ENCODE peak calls at places on chromosomes 7 and 10, in nine cellular contexts. C, B, R, H, W, S, N, Q and F are unnamed samples.

GRCh38 chr10:116665541-116666125 is 44.9 kb downstream of the PNLIPRP2 start:
- DNase-seq in C (no peak), B (peak; percentile 77), R (no peak), H (no peak), W (no peak), S (no peak), N (no peak), Q (no peak), F (no peak)

GRCh38 chr10:36499696-36500095 is 625.7 kb upstream of the ANKRD30A start:
- DNase-seq in C (no peak), B (no peak), R (no peak), H (no peak), W (peak; percentile 15), S (no peak), N (no peak), Q (no peak), F (no peak)

GRCh38 chr10:50152792-50153272 is 85.1 kb downstream of the WASHC2A start:
- DNase-seq in C (no peak), B (no peak), R (peak; percentile 3), H (peak; percentile 46), W (no peak), S (peak; percentile 66), N (no peak), Q (no peak), F (no peak)

GRCh38 chr7:78296689-78297371 is 498.3 kb downstream of the PHTF2 start:
- DNase-seq in C (no peak), B (no peak), R (no peak), H (no peak), W (no peak), S (no peak), N (no peak), Q (no peak), F (no peak)

GRCh38 chr10:97682042-97682441 is 5.0 kb downstream of the AVPI1 start:
- DNase-seq in C (no peak), B (no peak), R (no peak), H (no peak), W (no peak), S (no peak), N (no peak), Q (no peak), F (no peak)

GRCh38 chr10:72009430-72010081 is 45.4 kb downstream of the CHST3 start:
- DNase-seq in C (no peak), B (peak; percentile 100), R (no peak), H (peak; percentile 70), W (peak; percentile 98), S (no peak), N (peak; percentile 86), Q (peak; percentile 87), F (no peak)

GRCh38 chr10:6053816-6054581 is 8.2 kb downstream of the IL2RA start:
- DNase-seq in C (no peak), B (peak; percentile 69), R (no peak), H (no peak), W (no peak), S (no peak), N (no peak), Q (no peak), F (peak; percentile 97)

GRCh38 chr7:16702433-16702832 is 51.1 kb upstream of the TSPAN13 start:
- DNase-seq in C (no peak), B (no peak), R (no peak), H (peak; percentile 12), W (peak; percentile 65), S (no peak), N (no peak), Q (no peak), F (no peak)

GRCh38 chr10:56646712-56647111 is 285.7 kb upstream of the ZWINT start:
- DNase-seq in C (no peak), B (no peak), R (no peak), H (no peak), W (no peak), S (no peak), N (no peak), Q (no peak), F (no peak)

GRCh38 chr10:80081801-80082750 is 3.6 kb downstream of the TMEM254 start:
- DNase-seq in C (no peak), B (no peak), R (peak; percentile 21), H (peak; percentile 88), W (peak; percentile 70), S (no peak), N (peak; percentile 76), Q (no peak), F (no peak)

GRCh38 chr7:3176112-3176836 is 124.8 kb upstream of the SDK1 start:
- DNase-seq in C (no peak), B (peak; percentile 39), R (no peak), H (peak; percentile 61), W (no peak), S (no peak), N (no peak), Q (no peak), F (no peak)

GRCh38 chr10:100948916-100949315 is 20.4 kb upstream of the SEMA4G start:
- DNase-seq in C (no peak), B (no peak), R (no peak), H (no peak), W (no peak), S (no peak), N (no peak), Q (no peak), F (no peak)

GRCh38 chr7:91344911-91345310 is 80.7 kb downstream of the FZD1 start:
- DNase-seq in C (no peak), B (no peak), R (no peak), H (no peak), W (peak; percentile 18), S (no peak), N (no peak), Q (no peak), F (no peak)

GRCh38 chr7:76233538-76234281 is 32.0 kb downstream of the SRRM3 start:
- DNase-seq in C (no peak), B (no peak), R (no peak), H (peak; percentile 94), W (no peak), S (peak; percentile 27), N (no peak), Q (no peak), F (no peak)

GRCh38 chr10:35244549-35244948 is 91.8 kb upstream of the CCNY start:
- DNase-seq in C (no peak), B (no peak), R (no peak), H (no peak), W (no peak), S (no peak), N (no peak), Q (no peak), F (no peak)

GRCh38 chr7:38107486-38107893 is 70.6 kb upstream of the STARD3NL start:
- DNase-seq in C (peak; percentile 51), B (peak; percentile 67), R (peak; percentile 56), H (peak; percentile 69), W (peak; percentile 71), S (peak; percentile 81), N (peak; percentile 16), Q (no peak), F (no peak)

GRCh38 chr10:689433-690226 is at the start of gene DIP2C:
- DNase-seq in C (no peak), B (peak; percentile 92), R (peak; percentile 95), H (peak; percentile 70), W (peak; percentile 78), S (peak; percentile 70), N (no peak), Q (no peak), F (no peak)

GRCh38 chr10:34380816-34381215 is 434.3 kb downstream of the PARD3 start:
- DNase-seq in C (no peak), B (no peak), R (no peak), H (no peak), W (no peak), S (no peak), N (no peak), Q (no peak), F (no peak)

GRCh38 chr10:15348579-15348978 is 22.5 kb downstream of the FAM171A1 start:
- DNase-seq in C (no peak), B (no peak), R (no peak), H (no peak), W (no peak), S (no peak), N (no peak), Q (no peak), F (no peak)

GRCh38 chr10:130401860-130402765 is 265.9 kb downstream of the GLRX3 start:
- DNase-seq in C (no peak), B (no peak), R (no peak), H (no peak), W (no peak), S (no peak), N (no peak), Q (no peak), F (no peak)

GRCh38 chr7:154591544-154591943 is 411.4 kb downstream of the PAXIP1 start:
- DNase-seq in C (no peak), B (no peak), R (no peak), H (no peak), W (no peak), S (no peak), N (no peak), Q (no peak), F (no peak)

GRCh38 chr10:113473851-113474250 is 79.0 kb upstream of the HABP2 start:
- DNase-seq in C (no peak), B (no peak), R (no peak), H (no peak), W (peak; percentile 12), S (no peak), N (no peak), Q (no peak), F (no peak)

GRCh38 chr7:26444554-26444953 is 152.9 kb downstream of the SNX10 start:
- DNase-seq in C (no peak), B (no peak), R (no peak), H (no peak), W (no peak), S (no peak), N (no peak), Q (no peak), F (no peak)

GRCh38 chr7:30841025-30841735 is 70.0 kb downstream of the MINDY4 start:
- DNase-seq in C (no peak), B (no peak), R (no peak), H (no peak), W (peak; percentile 76), S (no peak), N (no peak), Q (peak; percentile 21), F (no peak)

GRCh38 chr10:91198781-91199180 is 21.7 kb upstream of the PCGF5 start:
- DNase-seq in C (peak; percentile 42), B (no peak), R (no peak), H (no peak), W (peak; percentile 95), S (no peak), N (no peak), Q (no peak), F (no peak)

GRCh38 chr10:2660300-2660699 is 407.0 kb upstream of the PFKP start:
- DNase-seq in C (no peak), B (no peak), R (no peak), H (no peak), W (no peak), S (no peak), N (no peak), Q (no peak), F (no peak)

GRCh38 chr10:47038881-47039557 is 127.8 kb downstream of the PTPN20 start:
- DNase-seq in C (no peak), B (peak; percentile 25), R (no peak), H (peak; percentile 32), W (no peak), S (peak; percentile 6), N (no peak), Q (no peak), F (no peak)

GRCh38 chr10:23516530-23516929 is 77.7 kb downstream of the OTUD1 start:
- DNase-seq in C (no peak), B (no peak), R (peak; percentile 46), H (peak; percentile 50), W (peak; percentile 67), S (no peak), N (no peak), Q (no peak), F (no peak)

GRCh38 chr7:47291461-47292051 is 290.4 kb downstream of the TNS3 start:
- DNase-seq in C (no peak), B (no peak), R (no peak), H (no peak), W (peak; percentile 92), S (no peak), N (peak; percentile 91), Q (no peak), F (no peak)

GRCh38 chr7:25303380-25304321 is 75.4 kb upstream of the NPVF start:
- DNase-seq in C (no peak), B (no peak), R (no peak), H (peak; percentile 97), W (peak; percentile 11), S (peak; percentile 29), N (no peak), Q (no peak), F (no peak)

GRCh38 chr7:76216683-76217082 is 15.0 kb downstream of the SRRM3 start:
- DNase-seq in C (no peak), B (no peak), R (no peak), H (no peak), W (no peak), S (peak; percentile 33), N (no peak), Q (no peak), F (no peak)